ENCODE peak calls at places on chromosomes 2 and 18, in six cellular contexts. A, J, Z, G, M and B are unnamed samples.

GRCh38 chr2:16365391-16365790 is 300.2 kb downstream of the CYRIA start:
- DNase-seq in A (no peak), J (no peak), Z (no peak), G (no peak), M (no peak), B (no peak)

GRCh38 chr2:84833481-84834150 is 47.3 kb downstream of the TRABD2A start:
- DNase-seq in A (no peak), J (no peak), Z (no peak), G (no peak), M (no peak), B (no peak)

GRCh38 chr18:615773-616172 is 19.0 kb downstream of the CLUL1 start:
- DNase-seq in A (peak), J (no peak), Z (no peak), G (no peak), M (no peak), B (no peak)

GRCh38 chr2:20288941-20289340 is 61.7 kb downstream of the PUM2 start:
- DNase-seq in A (peak), J (no peak), Z (no peak), G (no peak), M (no peak), B (no peak)

GRCh38 chr2:47485751-47486300 is 82.9 kb downstream of the MSH2 start:
- DNase-seq in A (no peak), J (no peak), Z (no peak), G (no peak), M (no peak), B (no peak)

GRCh38 chr2:166373951-166374350 is 1.8 kb downstream of the SCN9A start:
- DNase-seq in A (peak), J (no peak), Z (no peak), G (no peak), M (no peak), B (no peak)

GRCh38 chr2:221844187-221844586 is 272.1 kb upstream of the EPHA4 start:
- DNase-seq in A (no peak), J (no peak), Z (no peak), G (no peak), M (no peak), B (no peak)

GRCh38 chr2:142875642-142876041 is 1.8 kb upstream of the KYNU start:
- DNase-seq in A (peak), J (no peak), Z (no peak), G (no peak), M (no peak), B (no peak)

GRCh38 chr2:174051039-174051438 is 85.9 kb upstream of the SP3 start:
- DNase-seq in A (no peak), J (no peak), Z (no peak), G (no peak), M (no peak), B (no peak)

GRCh38 chr2:75598572-75599155 is 37.9 kb upstream of the EVA1A start:
- DNase-seq in A (no peak), J (no peak), Z (no peak), G (no peak), M (no peak), B (no peak)

GRCh38 chr2:59726226-59726800 is 827.1 kb downstream of the BCL11A start:
- DNase-seq in A (no peak), J (no peak), Z (no peak), G (no peak), M (no peak), B (no peak)

GRCh38 chr18:49247786-49248185 is 212.7 kb downstream of the DYM start:
- DNase-seq in A (peak), J (no peak), Z (no peak), G (no peak), M (no peak), B (no peak)

GRCh38 chr2:37344453-37345361 is at the start of gene QPCT:
- DNase-seq in A (peak), J (peak), Z (no peak), G (peak), M (peak), B (peak)

GRCh38 chr18:55950379-55951166 is 362.6 kb upstream of the TCF4 start:
- DNase-seq in A (no peak), J (no peak), Z (no peak), G (no peak), M (no peak), B (no peak)

GRCh38 chr18:36109737-36110136 is 19.4 kb downstream of the SLC39A6 start:
- DNase-seq in A (no peak), J (no peak), Z (no peak), G (no peak), M (no peak), B (no peak)